ENCODE peak calls at places on chromosomes 2 and 18, in ten cellular contexts. A is H9; V is prostate gland; G is right lobe of liver; X is naive thymus-derived CD4-positive, alpha-beta T cell; L is suprapubic skin; F is adrenal gland; T is body of pancreas; Q is fibroblast of lung; W is effector memory CD4-positive, alpha-beta T cell. Z is an unnamed sample.

GRCh38 chr2:30185175-30185574 is 38.4 kb downstream of the YPEL5 start:
- DNase-seq in A (no peak), V (no peak), G (no peak), X (no peak), L (no peak), F (no peak), T (no peak), Q (peak; percentile 93), W (no peak), Z (no peak)

GRCh38 chr2:104939570-104940235 is 85.8 kb downstream of the POU3F3 start:
- DNase-seq in A (no peak), V (no peak), G (no peak), X (no peak), L (no peak), F (no peak), T (peak; percentile 32), Q (no peak), W (no peak), Z (no peak)

GRCh38 chr2:70548233-70548632 is 5.4 kb downstream of the TGFA start:
- DNase-seq in A (no peak), V (no peak), G (no peak), X (no peak), L (no peak), F (no peak), T (no peak), Q (no peak), W (no peak), Z (no peak)

GRCh38 chr2:14134737-14135136 is 497.8 kb upstream of the LRATD1 start:
- DNase-seq in A (no peak), V (no peak), G (no peak), X (no peak), L (no peak), F (no peak), T (peak; percentile 2), Q (peak; percentile 38), W (no peak), Z (no peak)

GRCh38 chr2:24304098-24304497 is 56.2 kb downstream of the ITSN2 start:
- DNase-seq in A (no peak), V (peak; percentile 82), G (peak; percentile 86), X (no peak), L (peak; percentile 70), F (peak; percentile 96), T (peak; percentile 97), Q (peak; percentile 98), W (no peak), Z (peak; percentile 63)

GRCh38 chr2:25273985-25274550 is 67.7 kb downstream of the DNMT3A start:
- DNase-seq in A (no peak), V (no peak), G (no peak), X (peak; percentile 39), L (no peak), F (no peak), T (no peak), Q (no peak), W (no peak), Z (no peak)

GRCh38 chr2:163205696-163206267 is 367.2 kb upstream of the KCNH7 start:
- DNase-seq in A (no peak), V (no peak), G (no peak), X (no peak), L (no peak), F (no peak), T (no peak), Q (no peak), W (no peak), Z (no peak)

GRCh38 chr18:59743561-59743960 is 46.3 kb upstream of the CCBE1 start:
- DNase-seq in A (no peak), V (no peak), G (no peak), X (no peak), L (no peak), F (no peak), T (no peak), Q (peak; percentile 79), W (no peak), Z (no peak)

GRCh38 chr2:224638338-224638823 is 53.2 kb upstream of the CUL3 start:
- DNase-seq in A (no peak), V (no peak), G (no peak), X (peak; percentile 42), L (no peak), F (no peak), T (no peak), Q (no peak), W (no peak), Z (no peak)

GRCh38 chr2:45533771-45534170 is 77.3 kb downstream of the SRBD1 start:
- DNase-seq in A (no peak), V (no peak), G (no peak), X (no peak), L (no peak), F (no peak), T (no peak), Q (peak; percentile 89), W (no peak), Z (no peak)

DNA sequence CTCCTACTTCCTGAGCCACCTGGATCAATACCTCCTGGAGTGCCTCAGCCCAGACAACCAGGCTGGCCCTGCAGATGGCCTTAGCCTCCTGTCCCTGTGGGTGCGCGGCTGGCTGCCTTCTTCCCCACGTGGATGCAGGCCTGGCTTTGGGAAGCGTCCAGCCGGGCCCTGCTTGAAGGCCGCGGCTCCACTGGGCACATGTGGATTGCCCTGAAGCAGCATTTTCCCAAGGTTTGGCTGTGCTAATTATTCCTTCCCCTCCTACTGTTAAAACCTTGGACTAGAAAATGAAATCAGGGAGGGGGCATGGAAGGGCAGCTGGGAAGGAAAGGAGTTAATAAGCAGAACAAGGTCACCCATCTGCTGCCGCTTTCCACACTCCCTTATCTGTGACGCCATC is 143.0 kb upstream of the GATA6 start:
- DNase-seq in A (no peak), V (no peak), G (no peak), X (no peak), L (no peak), F (peak; percentile 87), T (peak; percentile 84), Q (no peak), W (no peak), Z (no peak)
- H3K27ac ChIP-seq in A (no peak overlapping the region), V (no peak overlapping the region), G (no peak overlapping the region), X (no peak overlapping the region), L (no peak overlapping the region), F (peak overlapping the region; percentile 48), T (peak overlapping the region; percentile 50), Q (no peak overlapping the region), W (no peak overlapping the region), Z (no peak overlapping the region)

GRCh38 chr2:217823626-217824025 is 179.2 kb downstream of the TNS1 start:
- DNase-seq in A (no peak), V (no peak), G (no peak), X (no peak), L (no peak), F (no peak), T (no peak), Q (no peak), W (no peak), Z (no peak)

GRCh38 chr2:217827430-217828201 is 175.2 kb downstream of the TNS1 start:
- DNase-seq in A (no peak), V (no peak), G (no peak), X (no peak), L (no peak), F (peak; percentile 79), T (peak; percentile 58), Q (peak; percentile 20), W (no peak), Z (peak; percentile 68)

GRCh38 chr2:217824223-217824622 is 178.6 kb downstream of the TNS1 start:
- DNase-seq in A (no peak), V (no peak), G (no peak), X (no peak), L (no peak), F (no peak), T (no peak), Q (no peak), W (no peak), Z (no peak)

GRCh38 chr2:217826505-217826904 is 176.3 kb downstream of the TNS1 start:
- DNase-seq in A (no peak), V (peak; percentile 33), G (no peak), X (no peak), L (peak; percentile 87), F (no peak), T (no peak), Q (no peak), W (no peak), Z (peak; percentile 83)

DNA sequence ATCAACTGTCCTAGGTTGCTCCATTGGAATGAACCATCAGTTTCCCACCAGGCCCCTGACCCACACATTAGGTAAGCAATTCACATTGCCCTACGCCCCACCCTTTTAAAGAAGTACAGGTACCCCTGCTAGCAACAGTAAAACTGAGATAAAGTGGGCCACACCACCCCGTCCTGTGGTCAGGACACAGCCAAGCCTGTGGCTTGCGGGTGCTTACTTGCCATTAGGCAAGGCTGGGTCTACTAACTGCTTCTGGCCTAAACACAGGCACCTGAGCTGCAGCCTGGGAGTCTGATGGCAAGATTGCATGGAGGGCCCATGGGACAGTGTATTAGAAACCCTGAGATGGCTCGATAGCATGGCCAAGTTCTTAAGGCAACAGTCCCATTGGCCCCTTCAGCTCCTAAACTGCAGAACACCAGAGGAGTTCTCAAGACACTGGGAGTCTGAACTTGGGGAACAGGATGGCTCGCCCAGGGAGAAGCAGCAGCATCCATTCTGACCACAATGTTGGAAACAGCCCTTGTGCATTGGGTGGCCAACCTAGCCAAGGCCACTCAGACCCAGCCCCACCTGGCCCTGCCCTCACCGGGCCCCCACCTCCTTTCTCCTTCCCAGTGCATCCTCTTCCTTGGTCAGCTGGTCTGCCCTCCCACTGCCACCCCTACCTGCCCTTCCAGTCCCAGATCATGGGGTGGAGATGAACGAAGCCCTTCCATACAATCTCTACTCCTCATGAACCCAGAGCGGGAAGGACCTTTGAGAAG is 177.1 kb downstream of the TNS1 start:
- DNase-seq in A (no peak), V (no peak), G (no peak), X (no peak), L (no peak), F (no peak), T (no peak), Q (no peak), W (no peak), Z (peak; percentile 46)
- H3K27ac ChIP-seq in A (no peak overlapping the region), V (no peak overlapping the region), G (no peak overlapping the region), X (no peak overlapping the region), L (peak overlapping the region; percentile 61), F (no peak overlapping the region), T (no peak overlapping the region), Q (no peak overlapping the region), W (no peak overlapping the region), Z (peak overlapping the region; percentile 77)

GRCh38 chr2:144339048-144339447 is 180.9 kb downstream of the ZEB2 start:
- DNase-seq in A (no peak), V (no peak), G (no peak), X (no peak), L (no peak), F (no peak), T (no peak), Q (no peak), W (no peak), Z (no peak)
- H3K27ac ChIP-seq in A (no peak overlapping the region), V (no peak overlapping the region), G (no peak overlapping the region), X (no peak overlapping the region), L (no peak overlapping the region), F (no peak overlapping the region), T (no peak overlapping the region), Q (no peak overlapping the region), W (no peak overlapping the region), Z (no peak overlapping the region)

DNA sequence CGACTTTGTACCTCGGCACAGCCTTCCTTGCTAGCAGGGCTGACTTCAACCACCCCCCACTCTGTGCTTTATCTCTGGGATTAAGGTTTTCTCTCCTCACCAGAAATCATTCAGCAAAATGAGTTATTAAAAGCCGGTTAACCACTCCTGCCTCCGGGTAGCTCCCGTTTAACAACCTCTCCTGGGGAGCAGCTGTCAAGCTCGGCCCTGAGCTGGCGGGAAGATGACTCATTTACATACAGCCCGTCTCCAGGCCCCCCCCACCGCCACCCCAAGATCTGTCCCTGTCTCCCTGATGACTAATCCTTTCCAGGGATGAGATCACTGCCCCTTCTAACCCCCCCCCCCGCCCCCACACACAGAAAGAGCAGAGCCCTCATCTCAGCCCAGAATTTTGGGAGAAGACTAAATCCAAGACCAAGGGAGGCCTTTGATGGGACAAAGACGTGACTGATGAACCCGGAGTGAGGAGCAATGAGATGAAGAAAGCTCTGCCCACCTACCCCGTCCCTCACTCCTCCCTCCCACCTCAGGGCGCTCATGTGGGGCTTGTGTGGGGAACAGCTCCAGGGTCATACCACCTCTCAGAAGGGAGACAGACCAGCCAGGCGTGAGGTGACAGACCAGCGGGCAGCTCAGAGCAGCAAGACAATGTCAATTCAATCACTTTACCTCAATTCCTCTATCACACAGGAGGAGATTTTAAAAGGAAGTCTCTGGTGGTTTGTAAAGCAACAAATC is 131.4 kb downstream of the MSH2 start:
- DNase-seq in A (no peak), V (no peak), G (no peak), X (no peak), L (no peak), F (peak; percentile 93), T (peak; percentile 39), Q (peak; percentile 78), W (no peak), Z (no peak)
- H3K27ac ChIP-seq in A (no peak overlapping the region), V (no peak overlapping the region), G (no peak overlapping the region), X (no peak overlapping the region), L (no peak overlapping the region), F (no peak overlapping the region), T (no peak overlapping the region), Q (peak overlapping the region; percentile 50), W (no peak overlapping the region), Z (no peak overlapping the region)